ENCODE peak calls at places on chromosomes 12 and 14, in nine cellular contexts. M, K, O, R, V, I, E, A and L are unnamed samples.

GRCh38 chr14:32900602-32901001 is 38.1 kb upstream of the NPAS3 start:
- DNase-seq in M (no peak), K (no peak), O (no peak), R (no peak), V (no peak), I (no peak), E (no peak), A (no peak), L (no peak)

GRCh38 chr14:60515696-60516284 is 6.8 kb downstream of the SIX6 start:
- DNase-seq in M (no peak), K (peak; percentile 40), O (no peak), R (no peak), V (no peak), I (no peak), E (peak; percentile 89), A (no peak), L (no peak)

GRCh38 chr14:94523265-94523664 is 14.0 kb upstream of the SERPINA12 start:
- DNase-seq in M (no peak), K (no peak), O (no peak), R (no peak), V (no peak), I (no peak), E (no peak), A (no peak), L (no peak)

GRCh38 chr12:1471224-1471623 is 123.2 kb downstream of the FBXL14 start:
- DNase-seq in M (no peak), K (no peak), O (no peak), R (peak; percentile 15), V (no peak), I (no peak), E (no peak), A (no peak), L (no peak)

GRCh38 chr14:53630336-53630735 is 326.3 kb downstream of the BMP4 start:
- DNase-seq in M (no peak), K (peak; percentile 4), O (no peak), R (no peak), V (no peak), I (peak; percentile 46), E (no peak), A (no peak), L (no peak)

GRCh38 chr12:57840701-57841100 is 5.8 kb downstream of the CTDSP2 start:
- DNase-seq in M (no peak), K (peak; percentile 91), O (no peak), R (no peak), V (no peak), I (peak; percentile 58), E (no peak), A (no peak), L (peak; percentile 86)

GRCh38 chr14:57400556-57401494 is 10.4 kb downstream of the NAA30 start:
- DNase-seq in M (no peak), K (no peak), O (no peak), R (no peak), V (no peak), I (no peak), E (no peak), A (no peak), L (no peak)

GRCh38 chr12:131861261-131862083 is 33.0 kb upstream of the ULK1 start:
- DNase-seq in M (no peak), K (no peak), O (no peak), R (no peak), V (no peak), I (no peak), E (no peak), A (no peak), L (no peak)

DNA sequence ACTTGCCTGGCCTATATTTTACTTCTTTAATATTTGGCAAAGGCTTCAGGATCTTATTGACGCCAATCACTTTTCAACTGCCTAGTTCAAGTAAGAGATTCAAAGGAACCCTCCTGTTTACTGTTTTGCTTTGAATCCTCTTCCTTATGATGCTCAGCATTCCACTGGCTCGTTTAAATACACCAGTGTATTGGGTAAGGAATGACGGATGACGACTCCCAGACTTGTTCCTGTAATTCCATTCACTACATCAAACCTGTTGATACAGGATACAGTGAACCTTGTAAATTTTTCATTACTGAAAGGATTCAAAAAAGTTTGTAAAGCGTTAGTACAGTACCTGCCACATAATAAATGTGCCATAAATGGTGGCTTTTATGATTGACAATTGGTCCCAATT is 1.7 kb upstream of the SYCP3 start:
- DNase-seq in M (no peak), K (no peak), O (no peak), R (no peak), V (no peak), I (no peak), E (no peak), A (no peak), L (no peak)
- H3K4me1 ChIP-seq in M (no peaks in the 10 kb centered on the region), K (no peaks in the 10 kb centered on the region), O (no peaks in the 10 kb centered on the region), R (no peaks in the 10 kb centered on the region), V (no peaks in the 10 kb centered on the region), I (no peaks in the 10 kb centered on the region), E (no peaks in the 10 kb centered on the region), A (no peaks in the 10 kb centered on the region), L (no peaks in the 10 kb centered on the region)

GRCh38 chr12:105855691-105856405 is 282.9 kb downstream of the NUAK1 start:
- DNase-seq in M (no peak), K (no peak), O (no peak), R (no peak), V (no peak), I (no peak), E (no peak), A (no peak), L (no peak)
- H3K4me1 ChIP-seq in M (no peaks in the 10 kb centered on the region), K (no peaks in the 10 kb centered on the region), O (no peaks in the 10 kb centered on the region), R (peaks cover 9% of the 10 kb centered on the region), V (peaks cover 25% of the 10 kb centered on the region), I (no peaks in the 10 kb centered on the region), E (no peaks in the 10 kb centered on the region), A (no peaks in the 10 kb centered on the region), L (no peaks in the 10 kb centered on the region)

GRCh38 chr14:105480807-105481801 is 5.6 kb upstream of the CRIP1 start:
- DNase-seq in M (peak; percentile 86), K (peak; percentile 93), O (peak; percentile 92), R (peak; percentile 90), V (no peak), I (peak; percentile 86), E (peak; percentile 92), A (peak; percentile 86), L (peak; percentile 99)
- H3K4me1 ChIP-seq in M (peaks cover 80% of the 10 kb centered on the region), K (peaks cover 75% of the 10 kb centered on the region), O (peaks cover 76% of the 10 kb centered on the region), R (peaks cover 48% of the 10 kb centered on the region), V (peaks cover 76% of the 10 kb centered on the region), I (peaks cover 2% of the 10 kb centered on the region), E (peaks cover 34% of the 10 kb centered on the region), A (peaks cover 90% of the 10 kb centered on the region), L (peaks cover 55% of the 10 kb centered on the region)

DNA sequence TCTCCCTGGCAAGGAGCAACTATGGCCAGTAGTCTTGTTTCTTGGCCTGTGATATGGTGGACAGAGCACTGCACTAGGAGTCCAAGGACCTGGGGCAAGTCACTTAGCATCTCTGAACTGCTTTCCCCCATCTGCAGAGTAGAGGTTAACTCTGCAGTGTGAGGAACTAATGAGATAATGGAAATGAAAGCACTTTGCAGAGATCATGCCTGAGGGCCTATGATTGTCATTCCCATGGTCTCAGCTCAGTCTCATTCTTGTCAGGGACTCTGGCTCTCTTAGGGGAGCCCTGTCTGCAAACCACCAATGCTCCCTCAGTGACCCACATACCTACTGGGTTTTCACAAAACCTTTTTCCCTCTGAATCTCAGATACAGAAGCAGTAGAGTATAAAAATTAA is 6.5 kb upstream of the PNMA1 start:
- DNase-seq in M (no peak), K (no peak), O (no peak), R (peak; percentile 1), V (no peak), I (no peak), E (no peak), A (no peak), L (no peak)
- H3K4me1 ChIP-seq in M (no peaks in the 10 kb centered on the region), K (peaks cover 5% of the 10 kb centered on the region), O (peaks cover 47% of the 10 kb centered on the region), R (peaks cover 27% of the 10 kb centered on the region), V (peaks cover 42% of the 10 kb centered on the region), I (no peaks in the 10 kb centered on the region), E (peaks cover 48% of the 10 kb centered on the region), A (peaks cover 29% of the 10 kb centered on the region), L (peaks cover 18% of the 10 kb centered on the region)

GRCh38 chr14:21505009-21505553 is 6.1 kb downstream of the METTL3 start:
- DNase-seq in M (no peak), K (no peak), O (no peak), R (no peak), V (no peak), I (no peak), E (no peak), A (no peak), L (no peak)

GRCh38 chr14:21506557-21506956 is 4.6 kb downstream of the METTL3 start:
- DNase-seq in M (no peak), K (no peak), O (no peak), R (no peak), V (no peak), I (no peak), E (no peak), A (no peak), L (no peak)

GRCh38 chr14:21509432-21510143 is 1.6 kb downstream of the METTL3 start:
- DNase-seq in M (no peak), K (no peak), O (no peak), R (no peak), V (no peak), I (no peak), E (no peak), A (no peak), L (no peak)

GRCh38 chr14:21514341-21514740 is 3.2 kb upstream of the METTL3 start:
- DNase-seq in M (no peak), K (no peak), O (no peak), R (no peak), V (no peak), I (no peak), E (no peak), A (no peak), L (no peak)

GRCh38 chr14:21510735-21511657 is at the start of gene METTL3:
- DNase-seq in M (peak; percentile 94), K (peak; percentile 99), O (peak; percentile 98), R (peak; percentile 98), V (peak; percentile 96), I (peak; percentile 99), E (peak; percentile 97), A (peak; percentile 95), L (peak; percentile 95)
- H3K4me1 ChIP-seq in M (peaks cover 8% of the 10 kb centered on the region), K (peaks cover 7% of the 10 kb centered on the region), O (peaks cover 20% of the 10 kb centered on the region), R (peaks cover 18% of the 10 kb centered on the region), V (peaks cover 20% of the 10 kb centered on the region), I (peaks cover 2% of the 10 kb centered on the region), E (peaks cover 16% of the 10 kb centered on the region), A (peaks cover 6% of the 10 kb centered on the region), L (no peaks in the 10 kb centered on the region)

GRCh38 chr12:122996621-122997342 is 16.3 kb downstream of the ARL6IP4 start:
- DNase-seq in M (no peak), K (no peak), O (no peak), R (no peak), V (no peak), I (no peak), E (no peak), A (no peak), L (no peak)
- H3K4me1 ChIP-seq in M (no peaks in the 10 kb centered on the region), K (no peaks in the 10 kb centered on the region), O (no peaks in the 10 kb centered on the region), R (no peaks in the 10 kb centered on the region), V (no peaks in the 10 kb centered on the region), I (no peaks in the 10 kb centered on the region), E (peaks cover 8% of the 10 kb centered on the region), A (no peaks in the 10 kb centered on the region), L (no peaks in the 10 kb centered on the region)

GRCh38 chr12:54578778-54579177 is 9.7 kb downstream of the PPP1R1A start:
- DNase-seq in M (no peak), K (no peak), O (no peak), R (no peak), V (no peak), I (no peak), E (no peak), A (no peak), L (no peak)
- H3K4me1 ChIP-seq in M (no peaks in the 10 kb centered on the region), K (no peaks in the 10 kb centered on the region), O (peaks cover 5% of the 10 kb centered on the region), R (no peaks in the 10 kb centered on the region), V (no peaks in the 10 kb centered on the region), I (no peaks in the 10 kb centered on the region), E (peaks cover 21% of the 10 kb centered on the region), A (no peaks in the 10 kb centered on the region), L (no peaks in the 10 kb centered on the region)